ENCODE peak calls at places on chromosomes 2 and 18, in five cellular contexts. O is HL-60, U is nephron progenitor cell, H is foreskin fibroblast, P is HCT116. F is an unnamed sample.

GRCh38 chr2:34229998-34230397 is 630.9 kb upstream of the FAM98A start:
- DNase-seq in O (no peak), U (no peak), H (no peak), P (no peak), F (no peak)

GRCh38 chr2:178152033-178152432 is 39.8 kb downstream of the RBM45 start:
- DNase-seq in O (no peak), U (no peak), H (no peak), P (no peak), F (no peak)

GRCh38 chr2:47656715-47657600 is 126.0 kb upstream of the MSH6 start:
- DNase-seq in O (no peak), U (no peak), H (no peak), P (no peak), F (no peak)

GRCh38 chr18:45050712-45051639 is 370.3 kb downstream of the SETBP1 start:
- DNase-seq in O (no peak), U (no peak), H (peak), P (no peak), F (no peak)

GRCh38 chr2:220077488-220077887 is 450.1 kb downstream of the SLC4A3 start:
- DNase-seq in O (no peak), U (no peak), H (peak), P (no peak), F (no peak)

GRCh38 chr2:113391073-113391472 is 46.4 kb upstream of the ZNG1B start:
- DNase-seq in O (no peak), U (no peak), H (no peak), P (no peak), F (no peak)

GRCh38 chr2:199315299-199316179 is 142.2 kb downstream of the SATB2 start:
- DNase-seq in O (no peak), U (peak), H (peak), P (no peak), F (peak)

GRCh38 chr2:2294183-2294675 is 36.8 kb downstream of the MYT1L start:
- DNase-seq in O (no peak), U (no peak), H (peak), P (no peak), F (no peak)

GRCh38 chr2:175889557-175890355 is 112.3 kb downstream of the LNPK start:
- DNase-seq in O (no peak), U (no peak), H (no peak), P (no peak), F (no peak)

GRCh38 chr2:176129013-176129796 is at the start of gene HOXD8:
- DNase-seq in O (no peak), U (peak), H (peak), P (peak), F (no peak)

GRCh38 chr18:48409591-48410094 is 460 bp upstream of the ZBTB7C start:
- DNase-seq in O (no peak), U (no peak), H (peak), P (no peak), F (peak)

GRCh38 chr18:2963048-2963447 is 49.9 kb downstream of the LPIN2 start:
- DNase-seq in O (no peak), U (no peak), H (no peak), P (no peak), F (no peak)

GRCh38 chr2:69217333-69218080 is 169.5 kb downstream of the GFPT1 start:
- DNase-seq in O (no peak), U (no peak), H (no peak), P (no peak), F (no peak)

GRCh38 chr2:190407662-190408537 is at the start of gene MFSD6:
- DNase-seq in O (no peak), U (peak), H (peak), P (no peak), F (peak)

GRCh38 chr18:38241216-38241615 is 675.6 kb upstream of the CELF4 start:
- DNase-seq in O (no peak), U (no peak), H (peak), P (no peak), F (no peak)

GRCh38 chr2:181268174-181268867 is 188.9 kb upstream of the ITGA4 start:
- DNase-seq in O (no peak), U (no peak), H (no peak), P (no peak), F (no peak)

GRCh38 chr2:49178656-49179055 is 24.3 kb upstream of the FSHR start:
- DNase-seq in O (no peak), U (no peak), H (no peak), P (no peak), F (no peak)

GRCh38 chr2:29518988-29519925 is 402.1 kb downstream of the ALK start:
- DNase-seq in O (no peak), U (no peak), H (peak), P (no peak), F (no peak)

GRCh38 chr2:147108553-147108952 is 736.3 kb upstream of the ACVR2A start:
- DNase-seq in O (no peak), U (no peak), H (peak), P (no peak), F (no peak)

GRCh38 chr2:106547104-106547503 is 59.9 kb downstream of the CD8B2 start:
- DNase-seq in O (no peak), U (no peak), H (no peak), P (no peak), F (no peak)

GRCh38 chr2:236159778-236160170 is 8.4 kb downstream of the GBX2 start:
- DNase-seq in O (no peak), U (no peak), H (no peak), P (no peak), F (no peak)

GRCh38 chr18:499351-500229 is 911 bp downstream of the COLEC12 start:
- DNase-seq in O (no peak), U (peak), H (peak), P (no peak), F (no peak)

DNA sequence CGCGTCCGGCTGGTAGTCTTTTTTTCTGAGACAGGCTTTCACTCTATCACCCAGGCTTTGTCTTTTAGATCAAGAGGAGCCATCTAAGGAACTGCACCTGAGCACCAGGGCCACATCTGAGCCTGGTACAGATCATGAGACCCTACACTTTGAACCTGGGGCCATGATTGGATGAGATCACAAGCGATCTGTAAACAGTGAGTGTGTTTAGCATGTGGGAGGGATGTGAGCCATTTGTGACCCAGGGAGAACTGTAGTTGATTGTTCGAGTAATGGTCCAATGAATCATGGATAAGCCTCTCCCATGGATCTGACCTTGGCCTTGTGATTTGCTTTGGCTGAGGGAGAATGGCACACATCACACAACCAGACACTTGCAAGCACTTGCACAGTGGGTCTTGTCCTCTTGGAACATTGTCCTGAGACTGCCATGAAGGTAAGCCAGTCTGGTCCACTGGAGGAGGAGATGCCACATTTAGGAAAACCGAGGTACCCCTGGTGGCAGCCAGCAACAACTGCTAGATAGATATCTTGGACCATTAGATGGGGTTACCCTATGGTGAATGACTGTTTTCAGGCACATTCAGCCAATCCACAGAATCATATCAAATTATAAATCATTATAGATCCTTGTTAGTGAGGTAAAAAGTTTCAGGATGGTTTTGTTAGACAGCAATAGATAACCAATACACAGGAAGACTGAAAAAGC is 19.5 kb upstream of the DTNB start:
- DNase-seq in O (no peak), U (no peak), H (peak), P (no peak), F (no peak)
- TF ChIP-seq CTCF in O (no peak), U (no peak), H (no peak), P (no peak), F (no peak)

GRCh38 chr2:32958836-32959235 is 12.1 kb downstream of the LTBP1 start:
- DNase-seq in O (no peak), U (no peak), H (peak), P (no peak), F (no peak)
- TF ChIP-seq CTCF in O (no peak), U (no peak), H (no peak), P (no peak), F (no peak)

GRCh38 chr2:237884681-237885080 is 25.3 kb downstream of the RAMP1 start:
- DNase-seq in O (no peak), U (no peak), H (no peak), P (no peak), F (no peak)

GRCh38 chr2:237886702-237887481 is 27.5 kb downstream of the RAMP1 start:
- DNase-seq in O (no peak), U (no peak), H (no peak), P (no peak), F (no peak)

GRCh38 chr2:237885171-237885930 is 25.9 kb downstream of the RAMP1 start:
- DNase-seq in O (no peak), U (peak), H (no peak), P (no peak), F (no peak)

GRCh38 chr2:237883951-237884392 is 24.5 kb downstream of the RAMP1 start:
- DNase-seq in O (no peak), U (no peak), H (no peak), P (no peak), F (no peak)

DNA sequence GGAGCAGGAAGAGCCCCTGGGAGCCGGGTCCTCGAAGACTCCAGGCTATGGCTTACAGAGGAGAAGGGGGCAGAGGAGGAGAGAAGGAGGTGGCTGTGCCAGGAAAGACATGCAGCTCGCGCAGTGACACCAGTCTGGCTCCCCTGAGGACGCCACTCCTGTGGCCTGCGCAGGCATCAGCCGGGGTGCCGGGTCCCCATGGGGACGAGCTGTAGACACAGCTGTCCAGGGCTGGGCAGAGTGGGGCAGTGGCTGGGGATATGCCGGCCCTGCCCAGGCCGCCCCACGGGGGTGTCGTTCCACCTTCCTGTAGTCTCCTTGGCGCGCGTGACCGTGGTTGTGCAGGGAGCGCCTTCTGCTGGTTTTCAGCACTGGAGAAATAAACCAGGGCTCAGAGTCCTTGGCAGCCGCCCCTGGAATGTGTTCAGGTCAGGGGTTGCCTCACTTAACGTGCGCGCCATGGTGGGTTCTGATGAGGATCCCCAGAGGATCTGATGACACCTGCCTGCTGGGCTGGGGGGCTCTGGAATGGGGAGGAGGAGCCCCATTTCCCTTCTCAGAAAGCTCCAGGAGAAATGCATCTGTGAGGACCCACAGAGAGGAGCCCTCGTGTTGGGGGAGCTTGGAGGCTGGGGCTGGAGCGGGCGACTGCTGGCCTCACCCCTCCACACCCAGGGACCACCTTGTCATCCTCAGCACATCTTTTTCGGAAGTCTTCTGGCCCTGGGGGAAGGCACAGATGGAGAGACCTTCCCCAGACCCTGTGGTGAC is 26.7 kb downstream of the RAMP1 start:
- DNase-seq in O (no peak), U (no peak), H (no peak), P (no peak), F (no peak)
- TF ChIP-seq CTCF in O (no peak), U (no peak), H (no peak), P (no peak), F (no peak)

DNA sequence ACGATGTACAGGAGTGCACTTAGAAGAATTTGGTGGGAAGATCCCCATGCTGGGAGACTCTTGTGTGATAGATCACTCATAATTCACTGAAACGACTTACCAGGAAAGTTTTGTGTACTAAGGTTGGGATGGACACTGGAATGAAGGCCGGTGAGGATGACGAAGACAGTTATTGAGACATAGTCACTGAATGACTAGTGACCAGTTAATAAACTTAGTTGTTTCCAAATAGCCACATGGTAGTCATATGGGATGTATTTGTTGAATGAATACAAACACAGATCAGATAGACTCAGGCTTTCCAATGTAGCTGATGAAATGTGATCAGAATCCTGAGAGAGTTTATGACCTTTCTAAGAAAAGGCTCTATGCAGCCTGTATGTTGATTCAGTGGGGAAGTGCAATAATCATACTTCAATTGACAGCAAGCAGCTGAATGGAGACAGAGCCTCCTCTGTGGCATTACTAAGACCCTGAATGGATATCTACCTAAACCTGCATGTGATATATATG is 20.4 kb downstream of the GDF7 start:
- DNase-seq in O (no peak), U (no peak), H (peak), P (no peak), F (no peak)
- TF ChIP-seq CTCF in O (no peak), U (no peak), H (no peak), P (no peak), F (no peak)

GRCh38 chr2:1132328-1132964 is 181.8 kb downstream of the SNTG2 start:
- DNase-seq in O (no peak), U (no peak), H (no peak), P (no peak), F (no peak)

GRCh38 chr2:1134629-1135028 is 184.0 kb downstream of the SNTG2 start:
- DNase-seq in O (no peak), U (no peak), H (no peak), P (no peak), F (no peak)

GRCh38 chr2:1137992-1138391 is 187.3 kb downstream of the SNTG2 start:
- DNase-seq in O (no peak), U (no peak), H (no peak), P (no peak), F (no peak)

GRCh38 chr2:1136807-1137663 is 186.4 kb downstream of the SNTG2 start:
- DNase-seq in O (no peak), U (no peak), H (no peak), P (no peak), F (no peak)

GRCh38 chr2:1136071-1136470 is 185.4 kb downstream of the SNTG2 start:
- DNase-seq in O (no peak), U (no peak), H (peak), P (no peak), F (no peak)
- TF ChIP-seq CTCF in O (no peak), U (peak), H (peak), P (peak), F (no peak)

GRCh38 chr18:12283256-12283655 is 24.8 kb upstream of the TUBB6 start:
- DNase-seq in O (no peak), U (no peak), H (peak), P (peak), F (no peak)
- TF ChIP-seq CTCF in O (no peak), U (no peak), H (peak), P (peak), F (no peak)

GRCh38 chr2:186256540-186256939 is 229.5 kb upstream of the ZC3H15 start:
- DNase-seq in O (no peak), U (no peak), H (peak), P (peak), F (peak)
- TF ChIP-seq CTCF in O (no peak), U (peak), H (peak), P (peak), F (peak)

GRCh38 chr2:195531754-195532153 is 125.3 kb upstream of the SLC39A10 start:
- DNase-seq in O (no peak), U (no peak), H (peak), P (no peak), F (no peak)
- TF ChIP-seq CTCF in O (no peak), U (no peak), H (no peak), P (no peak), F (no peak)